ENCODE peak calls at places on chromosomes 12 and 14, in nine cellular contexts. F, E, V, S, M, D, B, W and Q are unnamed samples.

GRCh38 chr12:122022393-122023338 is 982 bp downstream of the BCL7A start:
- DNase-seq in E (no peak), V (peak), B (peak), W (peak), D (peak), M (no peak), F (peak), S (peak), Q (no peak)

GRCh38 chr12:119180380-119181040 is 1.8 kb downstream of the HSPB8 start:
- DNase-seq in M (no peak), S (no peak), B (no peak), D (no peak), F (no peak), V (peak), W (no peak), E (no peak), Q (no peak)

GRCh38 chr12:118432812-118433540 is 56.6 kb downstream of the SUDS3 start:
- DNase-seq in F (no peak), B (no peak), M (no peak), W (no peak), S (no peak), V (peak), E (no peak), D (no peak), Q (no peak)

GRCh38 chr14:96592591-96593388 is 90.6 kb downstream of the PAPOLA start:
- DNase-seq in S (peak), V (peak), W (peak), F (peak), B (peak), E (no peak), D (no peak), M (no peak), Q (no peak)

GRCh38 chr12:121294151-121294889 is 2.2 kb downstream of the CAMKK2 start:
- DNase-seq in B (no peak), W (no peak), M (no peak), V (no peak), D (no peak), S (no peak), E (no peak), F (no peak), Q (no peak)

GRCh38 chr12:118645219-118645618 is 268.9 kb downstream of the SUDS3 start:
- DNase-seq in D (no peak), B (peak), E (no peak), S (no peak), F (peak), V (no peak), W (peak), M (no peak), Q (no peak)

GRCh38 chr14:53963491-53964227 is 7.0 kb upstream of the BMP4 start:
- DNase-seq in S (no peak), D (peak), V (peak), E (no peak), M (no peak), B (peak), F (no peak), W (peak), Q (peak)

GRCh38 chr14:59028476-59029202 is 159.8 kb upstream of the DAAM1 start:
- DNase-seq in F (peak), E (peak), W (peak), S (peak), M (no peak), D (peak), B (peak), V (peak), Q (no peak)

GRCh38 chr14:68513137-68513536 is 279.7 kb downstream of the ZFP36L1 start:
- DNase-seq in B (no peak), F (peak), M (no peak), D (no peak), S (no peak), W (no peak), E (no peak), V (no peak), Q (peak)

GRCh38 chr12:109721276-109721675 is 7.7 kb downstream of the FAM222A start:
- DNase-seq in E (no peak), F (no peak), W (no peak), M (no peak), B (no peak), S (no peak), V (no peak), D (no peak), Q (no peak)

GRCh38 chr14:100679707-100680438 is 46.8 kb upstream of the DLK1 start:
- DNase-seq in B (no peak), F (no peak), W (no peak), M (no peak), S (no peak), E (no peak), D (no peak), V (peak), Q (no peak)

GRCh38 chr14:79369359-79370332 is 841.7 kb downstream of the DIO2 start:
- DNase-seq in E (no peak), F (peak), M (no peak), B (no peak), D (no peak), S (peak), V (peak), W (no peak), Q (no peak)

GRCh38 chr12:55927588-55928502 is at the start of gene PYM1:
- DNase-seq in S (peak), M (peak), B (peak), D (peak), F (peak), E (peak), V (peak), W (peak), Q (peak)

GRCh38 chr12:118302053-118302452 is 70.7 kb downstream of the TAOK3 start:
- DNase-seq in E (no peak), B (no peak), M (no peak), W (no peak), D (no peak), S (no peak), V (peak), F (peak), Q (no peak)

GRCh38 chr12:109833307-109834189 is at the start of gene TRPV4:
- DNase-seq in E (no peak), D (peak), B (peak), W (peak), F (no peak), S (no peak), V (peak), M (no peak), Q (no peak)

GRCh38 chr14:105420976-105421674 is 1.5 kb downstream of the MTA1 start:
- DNase-seq in V (no peak), B (no peak), W (no peak), S (no peak), M (no peak), D (peak), E (no peak), F (no peak), Q (no peak)

GRCh38 chr12:123410041-123410412 is 26.1 kb downstream of the KMT5A start:
- DNase-seq in V (no peak), E (no peak), W (no peak), D (no peak), B (no peak), S (no peak), M (no peak), F (no peak), Q (no peak)

GRCh38 chr14:24915958-24916595 is 133.9 kb downstream of the STXBP6 start:
- DNase-seq in F (no peak), B (no peak), W (no peak), D (no peak), S (no peak), M (no peak), V (no peak), E (no peak), Q (no peak)

GRCh38 chr14:68607081-68607851 is 185.6 kb downstream of the ZFP36L1 start:
- DNase-seq in M (no peak), D (no peak), F (no peak), B (peak), S (no peak), V (peak), W (no peak), E (no peak), Q (no peak)

GRCh38 chr12:102631274-102631673 is 150.9 kb upstream of the IGF1 start:
- DNase-seq in D (no peak), B (no peak), V (peak), W (no peak), S (peak), M (no peak), E (no peak), F (peak), Q (no peak)

GRCh38 chr14:92143962-92144361 is 22.2 kb downstream of the CPSF2 start:
- DNase-seq in F (no peak), V (no peak), B (no peak), S (no peak), E (no peak), D (no peak), M (no peak), W (no peak), Q (no peak)

GRCh38 chr14:55927059-55927458 is 191.2 kb upstream of the PELI2 start:
- DNase-seq in W (no peak), E (no peak), S (no peak), D (no peak), F (no peak), B (no peak), M (no peak), V (no peak), Q (no peak)

GRCh38 chr12:124756151-124756550 is 107.5 kb downstream of the SCARB1 start:
- DNase-seq in M (no peak), E (no peak), D (no peak), W (no peak), B (no peak), F (no peak), S (no peak), V (no peak), Q (no peak)

GRCh38 chr12:110543965-110544364 is 39.2 kb downstream of the PPTC7 start:
- DNase-seq in S (no peak), D (no peak), W (no peak), E (no peak), M (no peak), B (no peak), V (no peak), F (no peak), Q (no peak)

GRCh38 chr14:57273236-57273635 is 4.5 kb downstream of the AP5M1 start:
- DNase-seq in D (no peak), V (no peak), B (no peak), F (no peak), E (no peak), M (no peak), S (no peak), W (no peak), Q (no peak)

GRCh38 chr14:57266060-57266459 is 2.6 kb downstream of the EXOC5 start:
- DNase-seq in S (no peak), B (no peak), W (no peak), F (no peak), E (no peak), V (no peak), D (no peak), M (no peak), Q (no peak)

GRCh38 chr14:57268161-57269067 is at the start of the genes AP5M1 and EXOC5:
- DNase-seq in F (peak), S (peak), M (peak), V (peak), B (peak), E (peak), D (peak), W (peak), Q (peak)
- TF ChIP-seq CTCF in F (no peak), S (peak), M (no peak), V (no peak), B (no peak), E (peak), D (no peak), W (no peak), Q (peak)

DNA sequence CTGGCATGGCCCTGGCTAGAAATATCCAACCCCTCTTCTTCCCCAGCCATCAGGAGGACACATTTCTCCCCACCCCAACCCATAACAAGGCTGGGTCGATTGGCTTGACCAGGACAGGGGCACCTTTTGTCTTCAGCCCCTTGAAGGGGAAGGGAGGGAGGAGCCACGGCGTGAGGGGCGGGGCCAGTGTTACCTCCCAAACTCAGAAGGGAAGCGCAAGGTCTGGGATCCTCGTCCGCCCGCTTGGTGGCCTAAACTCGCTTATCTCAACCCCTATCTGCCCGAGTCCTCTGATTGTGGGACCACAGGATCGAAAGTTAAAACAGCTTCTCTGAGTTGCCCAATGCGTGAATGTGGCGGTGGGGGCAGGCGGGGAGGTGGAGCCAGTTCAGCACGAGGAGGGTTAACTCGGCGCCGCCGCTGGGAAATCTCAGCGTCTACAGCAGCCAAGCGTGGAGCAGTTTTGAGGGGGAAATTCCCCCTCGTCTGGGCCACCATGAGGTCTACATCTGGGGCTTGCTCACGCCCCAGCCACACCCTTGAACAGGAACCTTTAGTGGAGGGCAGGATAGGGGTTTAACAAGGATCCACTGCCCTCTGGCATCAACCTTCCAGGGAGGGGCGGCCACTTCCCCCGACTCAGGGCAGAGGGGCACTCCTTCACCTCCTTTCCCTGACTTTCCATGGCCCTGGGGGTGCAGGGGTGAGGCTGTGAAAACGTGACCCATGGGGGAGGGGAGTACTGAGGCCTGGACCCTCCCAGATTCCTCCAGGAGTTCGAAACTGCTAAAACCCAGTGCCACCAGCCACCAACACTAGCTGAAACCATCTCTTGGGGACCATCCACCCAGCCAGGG is 745 bp downstream of the STAT6 start:
- DNase-seq in B (peak), E (no peak), V (no peak), F (peak), M (no peak), D (peak), S (peak), W (peak), Q (no peak)
- TF ChIP-seq CTCF in B (no peak), E (no peak), V (no peak), F (no peak), M (no peak), D (no peak), S (no peak), W (no peak), Q (peak)

GRCh38 chr14:29913550-29913949 is 14.1 kb downstream of the PRKD1 start:
- DNase-seq in E (no peak), B (no peak), D (no peak), F (no peak), M (no peak), S (no peak), V (no peak), W (no peak), Q (no peak)
- TF ChIP-seq CTCF in E (no peak), B (no peak), D (no peak), F (no peak), M (no peak), S (no peak), V (no peak), W (no peak), Q (no peak)

GRCh38 chr12:104680070-104680469 is 223.3 kb downstream of the CHST11 start:
- DNase-seq in M (no peak), W (no peak), D (no peak), S (no peak), E (peak), B (no peak), V (peak), F (no peak), Q (no peak)
- TF ChIP-seq CTCF in M (no peak), W (no peak), D (no peak), S (peak), E (peak), B (no peak), V (peak), F (no peak), Q (peak)

GRCh38 chr14:94015223-94015622 is 10.9 kb upstream of the OTUB2 start:
- DNase-seq in M (no peak), W (no peak), V (no peak), E (no peak), B (no peak), F (no peak), S (no peak), D (no peak), Q (no peak)
- TF ChIP-seq CTCF in M (no peak), W (no peak), V (no peak), E (peak), B (peak), F (no peak), S (no peak), D (no peak), Q (peak)

DNA sequence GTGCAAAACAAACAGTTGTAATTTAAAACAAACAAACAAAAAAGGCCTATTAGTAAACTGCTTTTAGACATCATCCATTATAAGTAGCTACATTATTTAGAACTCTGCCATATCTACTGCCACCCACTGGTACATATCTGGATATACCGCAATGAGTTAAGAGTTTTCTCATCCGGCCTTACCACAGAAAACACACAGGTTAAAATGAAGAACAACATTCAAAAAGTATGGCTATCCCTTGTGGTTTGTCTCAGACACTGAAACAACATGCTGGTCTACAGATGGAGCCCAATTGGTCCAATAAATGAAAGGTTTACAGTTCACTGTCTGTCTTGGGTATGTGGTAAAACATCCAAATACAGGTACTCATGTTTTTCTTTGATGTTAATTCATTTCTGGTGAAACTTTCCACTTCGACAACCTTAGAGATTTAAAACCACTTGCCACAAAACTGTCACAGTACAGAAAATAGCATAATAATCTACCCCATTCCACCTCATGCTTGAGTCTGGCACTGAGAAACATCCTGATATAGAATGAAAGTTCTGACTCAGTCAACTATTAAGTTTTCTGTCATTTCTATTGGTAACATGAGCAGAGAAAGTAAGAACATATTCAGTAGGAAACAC is 354.3 kb downstream of the CEP128 start:
- DNase-seq in V (peak), M (no peak), W (no peak), B (no peak), F (peak), E (peak), D (no peak), S (no peak), Q (no peak)
- TF ChIP-seq CTCF in V (peak), M (no peak), W (peak), B (peak), F (peak), E (peak), D (peak), S (peak), Q (peak)

DNA sequence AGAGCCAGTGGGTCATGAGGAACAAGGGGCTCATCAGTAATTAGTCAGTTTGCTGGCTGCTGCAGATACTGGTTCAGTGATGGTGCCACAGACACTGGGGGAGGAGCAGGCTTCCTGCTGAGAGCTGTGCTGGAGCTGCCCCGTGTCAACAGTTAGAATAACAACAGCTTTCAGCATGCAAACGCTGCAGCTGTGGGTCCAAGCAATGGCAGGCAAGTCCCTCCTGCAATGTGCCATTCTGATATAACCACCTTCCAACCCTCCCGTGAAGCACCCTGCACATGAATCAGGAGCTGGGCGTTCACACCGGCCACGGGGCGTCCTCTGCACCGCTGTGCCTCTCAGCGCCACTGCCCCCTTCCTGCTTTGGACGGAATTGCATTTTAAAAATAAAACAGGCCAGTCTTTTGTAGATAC is 258.4 kb upstream of the SFSWAP start:
- DNase-seq in D (peak), B (peak), E (no peak), W (no peak), F (no peak), S (peak), M (no peak), V (no peak), Q (peak)
- TF ChIP-seq CTCF in D (peak), B (peak), E (peak), W (peak), F (peak), S (peak), M (no peak), V (no peak), Q (peak)

DNA sequence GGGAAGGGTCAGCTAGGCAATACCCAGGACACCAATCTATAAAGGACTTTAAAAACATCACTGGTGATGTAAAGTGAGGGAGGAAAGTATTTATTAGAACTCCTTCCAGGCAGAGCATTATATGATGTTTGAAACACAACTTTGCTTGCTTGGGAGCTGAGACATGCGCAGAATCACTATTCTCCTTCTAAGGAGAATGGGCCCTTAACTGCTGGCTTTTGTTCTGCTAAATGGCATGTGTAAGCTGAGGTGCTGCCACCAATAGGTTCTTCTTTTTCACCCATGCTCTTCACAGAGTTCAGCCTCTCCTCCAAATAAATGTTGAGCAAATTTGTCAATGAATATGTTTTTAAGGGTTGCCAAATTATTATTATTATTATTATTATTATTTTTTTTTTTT is 3.9 kb downstream of the STAC3 start:
- DNase-seq in M (no peak), S (no peak), F (no peak), E (no peak), D (no peak), V (no peak), W (no peak), B (no peak), Q (no peak)
- TF ChIP-seq CTCF in M (no peak), S (no peak), F (no peak), E (no peak), D (no peak), V (no peak), W (no peak), B (no peak), Q (no peak)

DNA sequence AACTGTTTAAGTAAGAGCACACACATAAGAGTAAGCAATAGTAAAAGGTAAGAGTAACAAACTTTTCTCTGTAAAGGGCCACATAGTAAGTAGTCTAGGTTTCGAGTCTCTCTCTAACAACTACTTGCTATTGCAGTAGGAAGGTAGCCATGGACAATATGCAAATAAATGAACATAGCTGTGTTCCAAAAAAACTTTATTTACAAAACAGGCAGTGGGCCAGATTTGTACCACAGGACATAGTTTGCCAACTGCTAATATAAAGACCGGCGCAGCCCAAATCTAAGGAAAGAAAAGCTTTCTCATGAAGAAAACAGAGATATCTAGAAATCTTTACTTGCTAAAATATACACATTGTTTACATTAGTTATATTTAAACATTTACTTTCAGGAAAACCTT is 239.0 kb upstream of the EGLN3 start:
- DNase-seq in W (no peak), B (no peak), E (no peak), S (no peak), D (no peak), M (no peak), F (no peak), V (no peak), Q (no peak)
- TF ChIP-seq CTCF in W (no peak), B (no peak), E (no peak), S (no peak), D (no peak), M (no peak), F (no peak), V (no peak), Q (no peak)

GRCh38 chr14:89013698-89014569 is 189.5 kb downstream of the TTC8 start:
- DNase-seq in V (no peak), D (no peak), E (no peak), B (no peak), F (no peak), M (no peak), S (no peak), W (no peak), Q (no peak)

GRCh38 chr14:89012272-89013097 is 188.0 kb downstream of the TTC8 start:
- DNase-seq in F (no peak), E (no peak), W (no peak), B (no peak), D (no peak), V (no peak), M (no peak), S (no peak), Q (no peak)

GRCh38 chr14:89011727-89012271 is 187.3 kb downstream of the TTC8 start:
- DNase-seq in F (no peak), W (no peak), V (no peak), E (no peak), M (no peak), S (no peak), D (no peak), B (no peak), Q (no peak)

GRCh38 chr14:89014570-89014847 is 190.1 kb downstream of the TTC8 start:
- DNase-seq in M (no peak), V (no peak), E (no peak), D (no peak), F (no peak), W (no peak), S (no peak), B (no peak), Q (no peak)

GRCh38 chr14:89013098-89013504 is 188.7 kb downstream of the TTC8 start:
- DNase-seq in D (no peak), S (peak), W (no peak), E (no peak), F (peak), B (no peak), M (no peak), V (peak), Q (no peak)
- TF ChIP-seq CTCF in D (peak), S (peak), W (peak), E (no peak), F (no peak), B (no peak), M (no peak), V (peak), Q (peak)